ENCODE peak calls at places on chromosomes 3 and 15, in ten cellular contexts. Q is HEK293T, T is ecto neural progenitor cell, Z is occipital lobe, P is non-pigmented ciliary epithelial cell, Y is KG1, C is cardiac fibroblast, K is progenitor cell of endocrine pancreas, L is cardiac muscle cell, S is NCI-H2081. D is an unnamed sample.

GRCh38 chr3:42369304-42369703 is 41.1 kb downstream of the LYZL4 start:
- DNase-seq in L (no peak), K (no peak), Q (no peak), Z (peak; percentile 59), P (no peak), T (no peak), S (peak; percentile 27), C (no peak), Y (no peak), D (peak; percentile 73)

GRCh38 chr15:37586976-37587375 is 347.5 kb upstream of the TMCO5A start:
- DNase-seq in S (peak; percentile 24), L (peak; percentile 68), Z (no peak), P (no peak), T (no peak), K (no peak), Q (no peak), Y (no peak), C (peak; percentile 19), D (no peak)

GRCh38 chr3:150945226-150945625 is 27.3 kb downstream of the CLRN1 start:
- DNase-seq in P (peak; percentile 73), S (no peak), Q (no peak), Y (no peak), T (no peak), L (peak; percentile 78), Z (no peak), C (peak; percentile 58), K (no peak), D (no peak)

GRCh38 chr3:195450731-195451229 is 8.0 kb upstream of the ACAP2 start:
- DNase-seq in K (no peak), L (peak; percentile 94), Q (no peak), S (no peak), C (peak; percentile 87), P (no peak), T (no peak), Z (no peak), Y (no peak), D (no peak)

GRCh38 chr3:120469440-120470415 is 18.9 kb upstream of the FSTL1 start:
- DNase-seq in S (no peak), Y (no peak), T (no peak), Q (no peak), K (no peak), C (peak; percentile 62), L (peak; percentile 40), P (no peak), Z (no peak), D (no peak)

GRCh38 chr3:166829896-166830295 is 550.2 kb downstream of the ZBBX start:
- DNase-seq in Q (no peak), L (no peak), T (no peak), Y (no peak), Z (no peak), S (peak; percentile 90), C (no peak), K (no peak), P (no peak), D (no peak)

GRCh38 chr3:70861234-70861633 is 548.8 kb upstream of the MDFIC2 start:
- DNase-seq in P (peak; percentile 80), Y (no peak), Q (no peak), T (no peak), C (peak; percentile 88), Z (no peak), K (no peak), L (peak; percentile 43), S (no peak), D (no peak)

GRCh38 chr3:146382386-146382785 is 87.0 kb downstream of the PLSCR2 start:
- DNase-seq in C (peak; percentile 48), T (no peak), P (no peak), S (peak; percentile 41), Z (no peak), K (no peak), Q (peak; percentile 7), Y (no peak), L (peak; percentile 49), D (no peak)

GRCh38 chr15:63449711-63450110 is 54.7 kb upstream of the USP3 start:
- DNase-seq in Y (no peak), P (no peak), Z (no peak), Q (no peak), T (no peak), K (no peak), L (peak; percentile 15), C (no peak), S (no peak), D (no peak)

GRCh38 chr15:69088300-69088965 is 72.0 kb upstream of the GLCE start:
- DNase-seq in Y (no peak), Q (no peak), C (no peak), L (no peak), K (no peak), P (no peak), Z (no peak), T (no peak), S (peak; percentile 39), D (no peak)

GRCh38 chr3:30893678-30894325 is 659 bp downstream of the GADL1 start:
- DNase-seq in P (no peak), S (no peak), K (no peak), T (no peak), Z (no peak), C (no peak), Q (no peak), L (no peak), Y (no peak), D (no peak)

GRCh38 chr15:74545776-74546656 is 5.0 kb downstream of the ARID3B start:
- DNase-seq in P (peak; percentile 97), K (no peak), L (peak; percentile 100), Q (peak; percentile 94), S (peak; percentile 97), Z (peak; percentile 98), T (peak; percentile 50), Y (peak; percentile 93), C (peak; percentile 100), D (peak; percentile 96)

GRCh38 chr15:68364660-68365035 is 67.3 kb downstream of the ITGA11 start:
- DNase-seq in C (no peak), T (no peak), S (no peak), Z (no peak), L (no peak), P (no peak), K (no peak), Y (no peak), Q (no peak), D (no peak)

GRCh38 chr3:60045686-60046085 is 995.9 kb upstream of the CFAP20DC start:
- DNase-seq in T (no peak), C (no peak), Q (no peak), L (no peak), S (peak; percentile 27), K (no peak), Z (no peak), Y (no peak), P (no peak), D (no peak)

GRCh38 chr3:126965526-126966080 is 17.3 kb upstream of the PLXNA1 start:
- DNase-seq in Y (no peak), Z (no peak), L (no peak), T (no peak), S (no peak), Q (no peak), K (no peak), C (no peak), P (no peak), D (peak; percentile 67)

GRCh38 chr3:150362515-150363302 is 45.4 kb upstream of the TSC22D2 start:
- DNase-seq in Q (no peak), K (no peak), L (no peak), C (no peak), P (no peak), S (no peak), T (no peak), Y (no peak), Z (no peak), D (no peak)

GRCh38 chr3:184171562-184171961 is 3.1 kb upstream of the AP2M1 start:
- DNase-seq in Z (no peak), P (no peak), Q (no peak), S (no peak), T (no peak), K (no peak), L (peak; percentile 60), C (peak; percentile 67), Y (no peak), D (no peak)

GRCh38 chr15:75508741-75509532 is 57.4 kb upstream of the SIN3A start:
- DNase-seq in K (no peak), Q (peak; percentile 55), C (peak; percentile 71), T (no peak), S (no peak), Z (no peak), L (peak; percentile 72), Y (no peak), P (no peak), D (no peak)

GRCh38 chr15:88701561-88702095 is 62.8 kb downstream of the ISG20 start:
- DNase-seq in P (no peak), K (no peak), T (no peak), L (peak; percentile 9), S (no peak), Y (no peak), Z (no peak), Q (peak; percentile 35), C (peak; percentile 8), D (peak; percentile 18)

GRCh38 chr15:73760777-73761329 is 7.7 kb upstream of the INSYN1 start:
- DNase-seq in Y (no peak), K (no peak), L (no peak), C (no peak), P (no peak), T (no peak), Q (no peak), S (no peak), Z (no peak), D (no peak)

GRCh38 chr3:13452490-13453335 is 27.4 kb upstream of the HDAC11 start:
- DNase-seq in L (peak; percentile 68), Z (peak; percentile 51), C (peak; percentile 74), Q (peak; percentile 34), K (no peak), S (peak; percentile 48), T (no peak), Y (peak; percentile 69), P (no peak), D (peak; percentile 22)

GRCh38 chr15:76823903-76824302 is 81.2 kb downstream of the SCAPER start:
- DNase-seq in K (no peak), Q (no peak), C (no peak), S (no peak), L (no peak), P (no peak), Z (no peak), Y (no peak), T (no peak), D (no peak)

GRCh38 chr3:188349963-188350332 is 196.0 kb downstream of the LPP start:
- DNase-seq in C (no peak), T (no peak), Z (no peak), Y (no peak), K (no peak), Q (no peak), P (no peak), S (no peak), L (peak; percentile 16), D (no peak)

GRCh38 chr3:45479627-45480026 is 91.3 kb downstream of the LARS2 start:
- DNase-seq in Q (no peak), Z (no peak), C (peak; percentile 91), S (no peak), K (no peak), Y (no peak), L (peak; percentile 85), T (no peak), P (peak; percentile 75), D (no peak)

GRCh38 chr3:50321146-50321843 is 1.2 kb downstream of the HYAL2 start:
- DNase-seq in L (peak; percentile 93), P (no peak), K (peak; percentile 76), Z (peak; percentile 86), Q (peak; percentile 88), C (peak; percentile 88), S (peak; percentile 71), Y (peak; percentile 92), T (peak; percentile 95), D (peak; percentile 90)

GRCh38 chr3:127050733-127051132 is 67.8 kb downstream of the PLXNA1 start:
- DNase-seq in L (no peak), Y (no peak), S (no peak), Z (no peak), T (no peak), Q (no peak), K (no peak), P (no peak), C (no peak), D (peak; percentile 55)

GRCh38 chr3:52128118-52128683 is 26.0 kb downstream of the POC1A start:
- DNase-seq in Q (peak; percentile 66), K (no peak), Z (no peak), T (no peak), L (peak; percentile 80), S (no peak), P (peak; percentile 15), C (peak; percentile 71), Y (no peak), D (no peak)

GRCh38 chr15:57505949-57506391 is 85.7 kb upstream of the MYZAP start:
- DNase-seq in Z (no peak), K (peak; percentile 56), Q (no peak), L (peak; percentile 67), S (no peak), Y (no peak), P (no peak), C (peak; percentile 52), T (no peak), D (no peak)

D was measured in posterior cingulate gyrus.